ENCODE peak calls at places on chromosomes 13 and 19, in five cellular contexts. W, U, O, H and N are unnamed samples.

GRCh38 chr13:26323764-26324163 is 69.8 kb downstream of the CDK8 start:
- DNase-seq in W (no peak), U (no peak), O (no peak), H (no peak), N (no peak)

GRCh38 chr13:58340895-58341294 is 709.4 kb downstream of the PCDH17 start:
- DNase-seq in W (no peak), U (no peak), O (no peak), H (no peak), N (no peak)

GRCh38 chr19:1169921-1170885 is 3.9 kb downstream of the SBNO2 start:
- DNase-seq in W (peak), U (no peak), O (no peak), H (no peak), N (no peak)

GRCh38 chr13:27200413-27201066 is 28.9 kb upstream of the USP12 start:
- DNase-seq in W (no peak), U (no peak), O (no peak), H (no peak), N (no peak)

GRCh38 chr13:34340534-34340933 is 522.6 kb downstream of the RFC3 start:
- DNase-seq in W (no peak), U (no peak), O (peak), H (no peak), N (no peak)

GRCh38 chr19:47275866-47276461 is 1.3 kb downstream of the INAFM1 start:
- DNase-seq in W (peak), U (no peak), O (no peak), H (no peak), N (no peak)

GRCh38 chr13:30918662-30919405 is 12.8 kb downstream of the MEDAG start:
- DNase-seq in W (no peak), U (no peak), O (no peak), H (no peak), N (no peak)

GRCh38 chr19:6039541-6040225 is 61.7 kb upstream of the RANBP3 start:
- DNase-seq in W (peak), U (no peak), O (no peak), H (peak), N (no peak)

GRCh38 chr19:35528218-35529038 is at the start of gene SBSN:
- DNase-seq in W (no peak), U (no peak), O (no peak), H (no peak), N (no peak)

GRCh38 chr19:51242881-51243280 is 8.0 kb upstream of the SIGLECL1 start:
- DNase-seq in W (no peak), U (no peak), O (no peak), H (no peak), N (no peak)

GRCh38 chr19:31152906-31153305 is 196.3 kb downstream of the TSHZ3 start:
- DNase-seq in W (no peak), U (no peak), O (no peak), H (no peak), N (no peak)

GRCh38 chr13:23074054-23074805 is 106.5 kb upstream of the SGCG start:
- DNase-seq in W (no peak), U (no peak), O (no peak), H (no peak), N (no peak)

GRCh38 chr19:609001-609340 is 19.3 kb downstream of the HCN2 start:
- DNase-seq in W (no peak), U (no peak), O (peak), H (no peak), N (no peak)

GRCh38 chr19:47122359-47123335 is 8.0 kb upstream of the SAE1 start:
- DNase-seq in W (peak), U (no peak), O (peak), H (no peak), N (no peak)

GRCh38 chr19:48490980-48491792 is 20.4 kb downstream of the LMTK3 start:
- DNase-seq in W (no peak), U (peak), O (peak), H (peak), N (peak)

GRCh38 chr19:17037184-17037583 is 10.6 kb upstream of the CPAMD8 start:
- DNase-seq in W (no peak), U (no peak), O (no peak), H (no peak), N (no peak)

GRCh38 chr19:1826557-1827521 is 14.8 kb upstream of the ATP8B3 start:
- DNase-seq in W (no peak), U (no peak), O (peak), H (no peak), N (peak)

GRCh38 chr19:13848811-13849241 is 28.1 kb upstream of the NANOS3 start:
- DNase-seq in W (no peak), U (no peak), O (peak), H (no peak), N (no peak)

GRCh38 chr13:33349314-33349995 is 63.9 kb upstream of the STARD13 start:
- DNase-seq in W (no peak), U (no peak), O (no peak), H (no peak), N (no peak)

GRCh38 chr13:90070362-90070761 is 1277.1 kb upstream of the MIR17HG start:
- DNase-seq in W (no peak), U (no peak), O (no peak), H (no peak), N (no peak)

GRCh38 chr19:40224342-40225148 is 1.9 kb downstream of the CCNP start:
- DNase-seq in W (no peak), U (no peak), O (no peak), H (no peak), N (no peak)

GRCh38 chr13:32153056-32153455 is 121.5 kb downstream of the FRY start:
- DNase-seq in W (peak), U (no peak), O (peak), H (no peak), N (no peak)

GRCh38 chr19:41694831-41695635 is 7.0 kb upstream of the CEACAM7 start:
- DNase-seq in W (no peak), U (no peak), O (no peak), H (no peak), N (no peak)

GRCh38 chr19:55640577-55641375 is at the start of gene ZNF580:
- DNase-seq in W (peak), U (peak), O (peak), H (peak), N (peak)

GRCh38 chr19:55487884-55488687 is at the start of gene SSC5D:
- DNase-seq in W (peak), U (no peak), O (no peak), H (no peak), N (peak)

GRCh38 chr13:50104493-50104892 is 89.2 kb downstream of the KCNRG start:
- DNase-seq in W (no peak), U (no peak), O (no peak), H (no peak), N (no peak)

GRCh38 chr13:33740134-33740538 is 77.8 kb upstream of the RFC3 start:
- DNase-seq in W (peak), U (no peak), O (no peak), H (no peak), N (peak)

DNA sequence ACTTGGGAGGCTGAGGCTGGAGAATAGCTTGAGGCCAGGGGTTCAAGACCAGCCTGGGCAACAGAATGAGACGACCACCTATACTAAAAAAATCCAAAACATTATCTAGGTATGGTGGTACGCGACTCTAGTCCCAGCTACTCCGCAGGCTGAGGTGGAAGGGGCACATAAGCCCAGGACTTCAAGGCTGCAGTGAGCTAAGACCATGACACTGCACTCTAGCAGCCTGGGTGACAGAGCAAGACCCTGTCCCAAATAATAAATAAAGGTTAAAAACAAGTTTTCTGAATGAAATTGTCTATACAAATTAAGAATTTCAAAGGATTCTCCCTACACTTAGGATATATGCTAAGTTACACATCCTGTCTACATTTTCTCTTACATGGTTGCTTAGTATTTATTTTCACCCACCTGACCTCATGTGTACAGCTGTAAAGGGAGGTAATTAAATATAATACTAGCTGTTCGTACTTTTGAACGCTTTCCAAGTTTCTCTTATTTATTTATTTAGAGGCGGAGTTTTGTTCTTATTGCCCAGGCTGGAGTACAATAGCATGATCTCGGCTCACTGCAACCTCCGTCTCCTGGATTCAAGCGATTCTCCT is 1.6 kb downstream of the SLC25A30 start:
- DNase-seq in W (no peak), U (no peak), O (no peak), H (peak), N (no peak)
- H3K4me3 ChIP-seq in W (peak), U (peak), O (peak), H (peak), N (peak)

GRCh38 chr13:102376314-102376713 is 25.5 kb downstream of the FGF14 start:
- DNase-seq in W (no peak), U (no peak), O (no peak), H (no peak), N (no peak)

GRCh38 chr13:102369303-102369702 is 32.5 kb downstream of the FGF14 start:
- DNase-seq in W (no peak), U (no peak), O (peak), H (no peak), N (no peak)

GRCh38 chr13:102373221-102373620 is 28.6 kb downstream of the FGF14 start:
- DNase-seq in W (no peak), U (no peak), O (no peak), H (no peak), N (no peak)

GRCh38 chr13:102374726-102375125 is 27.1 kb downstream of the FGF14 start:
- DNase-seq in W (no peak), U (no peak), O (no peak), H (no peak), N (no peak)

DNA sequence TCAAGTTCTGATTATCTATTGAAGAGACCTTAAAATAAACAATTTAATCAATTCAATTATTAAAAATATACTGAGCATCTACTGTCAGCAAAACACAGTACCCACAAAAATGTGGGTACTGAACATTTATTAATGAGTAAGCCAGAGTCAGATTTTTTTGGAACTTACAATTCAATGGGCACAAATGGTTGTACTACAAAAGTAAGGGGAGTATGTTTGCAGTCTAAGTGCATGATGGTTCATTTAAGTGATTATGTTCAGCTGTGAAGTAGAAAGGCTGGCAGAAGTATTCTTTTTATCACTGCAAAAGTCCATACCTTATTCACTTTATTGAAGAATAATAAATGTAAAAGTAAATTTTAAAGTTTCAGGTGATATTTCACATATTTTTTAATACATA is 27.6 kb downstream of the FGF14 start:
- DNase-seq in W (no peak), U (no peak), O (no peak), H (no peak), N (no peak)
- H3K4me3 ChIP-seq in W (no peak), U (no peak), O (no peak), H (no peak), N (no peak)

GRCh38 chr19:23913931-23914330 is 755 bp upstream of the ZNF726 start:
- DNase-seq in W (no peak), U (no peak), O (no peak), H (no peak), N (no peak)
- H3K4me3 ChIP-seq in W (no peak), U (peak), O (no peak), H (no peak), N (peak)

DNA sequence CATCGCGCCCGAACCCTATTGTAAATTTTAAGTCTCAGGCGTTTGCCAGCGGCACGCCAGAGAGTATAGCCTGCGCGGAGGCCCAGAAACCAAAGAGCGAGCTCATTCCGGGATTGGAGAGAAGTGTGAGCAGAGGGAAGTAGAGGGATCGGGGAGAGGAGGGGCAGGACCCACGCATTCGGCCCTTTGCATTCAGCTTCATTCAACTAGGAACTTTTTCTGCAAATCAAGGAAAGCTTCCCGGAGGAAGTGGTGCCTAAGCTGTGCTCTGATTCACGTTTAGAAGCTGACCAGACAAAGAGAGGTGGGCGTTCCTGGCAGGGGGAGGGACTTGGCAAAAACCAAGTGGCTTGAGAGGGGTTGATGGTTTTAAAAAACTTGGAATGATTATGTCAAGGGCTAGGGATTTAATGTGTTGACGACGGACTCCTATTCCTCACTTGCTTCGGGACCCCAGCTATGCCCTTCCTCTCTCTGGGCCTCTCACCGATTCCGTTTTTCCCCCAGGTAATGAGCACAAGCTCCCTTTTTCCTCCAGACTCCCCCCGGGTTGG is 858 bp upstream of the PRMT1 start:
- DNase-seq in W (peak), U (no peak), O (peak), H (no peak), N (peak)
- H3K4me3 ChIP-seq in W (peak), U (peak), O (peak), H (peak), N (peak)

GRCh38 chr13:75776550-75776949 is 140.4 kb downstream of the LMO7 start:
- DNase-seq in W (no peak), U (no peak), O (no peak), H (no peak), N (no peak)
- H3K4me3 ChIP-seq in W (no peak), U (no peak), O (no peak), H (no peak), N (no peak)

GRCh38 chr19:45368737-45369340 is 1.5 kb downstream of the ERCC2 start:
- DNase-seq in W (no peak), U (no peak), O (no peak), H (no peak), N (no peak)

GRCh38 chr19:45363861-45364459 is 6.4 kb downstream of the ERCC2 start:
- DNase-seq in W (no peak), U (no peak), O (no peak), H (no peak), N (no peak)

GRCh38 chr19:45370410-45371204 is at the start of gene ERCC2:
- DNase-seq in W (peak), U (peak), O (peak), H (peak), N (peak)

GRCh38 chr19:45364696-45365095 is 5.7 kb downstream of the ERCC2 start:
- DNase-seq in W (no peak), U (no peak), O (no peak), H (no peak), N (no peak)

GRCh38 chr19:45368127-45368526 is 2.2 kb downstream of the ERCC2 start:
- DNase-seq in W (no peak), U (no peak), O (no peak), H (no peak), N (no peak)
- H3K4me3 ChIP-seq in W (no peak), U (no peak), O (no peak), H (no peak), N (no peak)